ENCODE peak calls at places on chromosome 2, in seven cellular contexts. C is fibroblast of lung, V is neural progenitor cell, R is K562, M is mammary epithelial cell, N is IMR-90, E is astrocyte. S is an unnamed sample. For H4K20me1, the result is how much of the 10 kb centered on the place peaks cover.

GRCh38 chr2:160229591-160229990 is 29.5 kb upstream of the ITGB6 start:
- DNase-seq in C (peak), V (no peak), R (no peak), M (peak), N (peak), E (peak), S (no peak)

GRCh38 chr2:71669058-71669456 is 215.7 kb downstream of the DYSF start:
- DNase-seq in C (no peak), V (no peak), R (no peak), M (no peak), N (no peak), E (no peak), S (no peak)

GRCh38 chr2:182920631-182921056 is 54.2 kb upstream of the FRZB start:
- DNase-seq in C (no peak), V (no peak), R (no peak), M (no peak), N (no peak), E (no peak), S (no peak)

GRCh38 chr2:189851174-189851826 is 67.0 kb downstream of the PMS1 start:
- DNase-seq in C (no peak), V (no peak), R (no peak), M (no peak), N (no peak), E (no peak), S (no peak)

GRCh38 chr2:226740039-226740648 is 59.5 kb downstream of the IRS1 start:
- DNase-seq in C (no peak), V (no peak), R (no peak), M (no peak), N (no peak), E (no peak), S (no peak)

GRCh38 chr2:98155291-98155690 is 68.3 kb downstream of the VWA3B start:
- DNase-seq in C (no peak), V (no peak), R (no peak), M (no peak), N (no peak), E (no peak), S (no peak)

GRCh38 chr2:20205915-20206524 is 18.9 kb downstream of the SDC1 start:
- DNase-seq in C (no peak), V (no peak), R (no peak), M (peak), N (no peak), E (no peak), S (no peak)

GRCh38 chr2:73292316-73292905 is 937 bp downstream of the EGR4 start:
- DNase-seq in C (no peak), V (no peak), R (no peak), M (no peak), N (no peak), E (no peak), S (no peak)

GRCh38 chr2:228927028-228928010 is 343.8 kb downstream of the PID1 start:
- DNase-seq in C (peak), V (no peak), R (no peak), M (peak), N (no peak), E (no peak), S (no peak)

GRCh38 chr2:71455741-71456569 is 2.6 kb downstream of the DYSF start:
- DNase-seq in C (no peak), V (no peak), R (no peak), M (no peak), N (no peak), E (peak), S (no peak)

GRCh38 chr2:156908825-156909224 is 348.7 kb upstream of the GALNT5 start:
- DNase-seq in C (peak), V (no peak), R (no peak), M (peak), N (peak), E (peak), S (peak)

GRCh38 chr2:143051480-143051879 is 77.7 kb upstream of the ARHGAP15 start:
- DNase-seq in C (no peak), V (no peak), R (no peak), M (peak), N (no peak), E (no peak), S (no peak)

GRCh38 chr2:105969552-105969951 is 224.5 kb downstream of the UXS1 start:
- DNase-seq in C (no peak), V (peak), R (no peak), M (peak), N (no peak), E (no peak), S (no peak)

GRCh38 chr2:29130295-29130694 is 15.1 kb downstream of the CLIP4 start:
- DNase-seq in C (peak), V (no peak), R (no peak), M (peak), N (peak), E (peak), S (peak)

GRCh38 chr2:33670392-33670937 is 71.4 kb upstream of the FAM98A start:
- DNase-seq in C (no peak), V (peak), R (no peak), M (no peak), N (no peak), E (no peak), S (no peak)

GRCh38 chr2:196482119-196483065 is 157.1 kb upstream of the CCDC150 start:
- DNase-seq in C (no peak), V (no peak), R (no peak), M (no peak), N (peak), E (peak), S (no peak)

GRCh38 chr2:30514134-30514860 is 67.3 kb downstream of the LCLAT1 start:
- DNase-seq in C (peak), V (no peak), R (no peak), M (peak), N (peak), E (peak), S (no peak)

GRCh38 chr2:162002623-162003200 is 71.3 kb downstream of the DPP4 start:
- DNase-seq in C (no peak), V (peak), R (no peak), M (no peak), N (no peak), E (no peak), S (no peak)

GRCh38 chr2:85455552-85456090 is 37.1 kb downstream of the SH2D6 start:
- DNase-seq in C (no peak), V (no peak), R (no peak), M (no peak), N (no peak), E (no peak), S (no peak)

GRCh38 chr2:81194176-81194575 is 889.6 kb upstream of the LRRTM1 start:
- DNase-seq in C (no peak), V (no peak), R (no peak), M (no peak), N (no peak), E (no peak), S (no peak)

GRCh38 chr2:68282814-68283812 is 30.8 kb upstream of the PPP3R1 start:
- DNase-seq in C (peak), V (peak), R (peak), M (peak), N (peak), E (peak), S (peak)

GRCh38 chr2:144331652-144332355 is 188.1 kb downstream of the ZEB2 start:
- DNase-seq in C (no peak), V (peak), R (peak), M (no peak), N (no peak), E (peak), S (no peak)

GRCh38 chr2:130355578-130356431 is at the start of gene PTPN18:
- DNase-seq in C (peak), V (peak), R (peak), M (peak), N (peak), E (peak), S (peak)

GRCh38 chr2:240149943-240150784 is 9.7 kb upstream of the OTOS start:
- DNase-seq in C (peak), V (peak), R (peak), M (no peak), N (peak), E (no peak), S (no peak)

GRCh38 chr2:186195726-186196125 is 290.3 kb upstream of the ZC3H15 start:
- DNase-seq in C (no peak), V (no peak), R (no peak), M (no peak), N (no peak), E (no peak), S (no peak)

GRCh38 chr2:38722271-38723115 is 28.7 kb downstream of the SRSF7 start:
- DNase-seq in C (no peak), V (no peak), R (no peak), M (no peak), N (no peak), E (no peak), S (peak)

DNA sequence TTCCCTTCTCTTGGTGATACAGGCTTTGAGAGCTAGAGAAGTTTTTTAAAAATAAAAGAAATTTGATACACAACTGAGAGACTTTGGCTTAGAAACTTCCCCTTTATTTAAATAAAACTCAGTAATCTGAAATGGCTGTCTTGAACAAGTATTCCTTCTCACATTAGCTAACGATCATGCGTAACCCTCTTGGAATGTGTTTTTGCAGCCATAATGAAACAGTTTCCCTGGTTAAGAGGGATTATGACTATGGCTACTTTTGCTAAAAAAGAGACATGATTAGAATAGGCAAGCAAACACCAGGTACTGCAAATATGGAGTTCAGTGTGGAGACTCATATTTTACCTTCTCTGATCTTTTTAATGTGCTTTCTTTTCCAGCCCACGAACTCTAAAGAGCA is 9.7 kb upstream of the MALL start:
- DNase-seq in C (no peak), V (no peak), R (no peak), M (peak), N (peak), E (peak), S (no peak)
- H3K9ac ChIP-seq in C (no peak), V (no peak), R (no peak), M (no peak), N (no peak), E (peak), S (no peak)

GRCh38 chr2:222709191-222709891 is 37.9 kb downstream of the MOGAT1 start:
- DNase-seq in C (peak), V (peak), R (peak), M (peak), N (peak), E (peak), S (no peak)

GRCh38 chr2:222707102-222707688 is 35.7 kb downstream of the MOGAT1 start:
- DNase-seq in C (no peak), V (no peak), R (no peak), M (no peak), N (no peak), E (no peak), S (no peak)

GRCh38 chr2:222706616-222707015 is 35.2 kb downstream of the MOGAT1 start:
- DNase-seq in C (no peak), V (no peak), R (no peak), M (no peak), N (no peak), E (peak), S (no peak)

GRCh38 chr2:222708274-222708710 is 36.8 kb downstream of the MOGAT1 start:
- DNase-seq in C (peak), V (peak), R (peak), M (peak), N (peak), E (peak), S (peak)

DNA sequence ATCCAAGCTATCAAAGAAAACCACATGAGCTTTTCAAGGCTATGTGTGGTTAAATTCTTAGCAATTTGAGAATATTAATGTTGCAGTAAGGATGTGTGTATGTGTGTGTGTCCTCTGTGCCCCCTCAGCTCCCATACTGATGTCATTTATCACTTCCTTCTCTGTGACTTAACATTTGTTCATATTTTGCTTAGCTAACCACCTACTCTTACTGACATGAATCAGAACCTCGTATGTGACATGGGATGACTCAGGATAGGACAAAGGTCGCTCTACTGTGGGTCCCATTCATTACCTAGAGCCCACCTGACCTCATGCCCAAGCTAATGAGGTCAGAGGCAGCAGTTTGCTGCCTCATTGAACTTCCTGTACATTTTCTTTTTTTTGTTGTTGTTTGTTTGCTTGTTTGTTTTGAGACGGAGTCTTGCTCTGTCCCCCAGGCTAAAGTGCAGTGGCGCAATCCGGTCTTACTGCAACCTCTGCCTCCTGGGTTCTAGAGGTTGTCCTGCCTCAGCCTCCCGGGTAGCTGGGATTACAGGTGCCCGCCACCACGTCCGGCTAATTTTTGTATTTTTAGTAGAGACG is 36.3 kb downstream of the MOGAT1 start:
- DNase-seq in C (peak), V (no peak), R (no peak), M (peak), N (peak), E (peak), S (no peak)
- H4K20me1 ChIP-seq in C (under half), V (under half), R (under half), M (under half), N (under half), E (under half), S (under half)

GRCh38 chr2:64865831-64866146 is 123.4 kb upstream of the SLC1A4 start:
- DNase-seq in C (no peak), V (no peak), R (no peak), M (no peak), N (no peak), E (no peak), S (no peak)
- H3K4me3 ChIP-seq in C (no peak), V (no peak), R (no peak), M (no peak), N (peak), E (no peak), S (peak)

GRCh38 chr2:119468154-119468955 is 36.7 kb downstream of the TMEM37 start:
- DNase-seq in C (peak), V (no peak), R (no peak), M (no peak), N (peak), E (peak), S (no peak)
- H3K9ac ChIP-seq in C (no peak), V (no peak), R (no peak), M (no peak), N (no peak), E (no peak), S (no peak)

GRCh38 chr2:63050186-63050915 is at the start of gene OTX1:
- DNase-seq in C (no peak), V (peak), R (peak), M (peak), N (peak), E (no peak), S (peak)
- H4K20me1 ChIP-seq in C (under half), V (half or more), R (under half), M (under half), N (under half), E (half or more), S (under half)

GRCh38 chr2:213232649-213233437 is 51.4 kb upstream of the SPAG16 start:
- DNase-seq in C (no peak), V (peak), R (no peak), M (no peak), N (peak), E (peak), S (peak)
- H3K4me3 ChIP-seq in C (no peak), V (peak), R (no peak), M (no peak), N (no peak), E (no peak), S (no peak)

DNA sequence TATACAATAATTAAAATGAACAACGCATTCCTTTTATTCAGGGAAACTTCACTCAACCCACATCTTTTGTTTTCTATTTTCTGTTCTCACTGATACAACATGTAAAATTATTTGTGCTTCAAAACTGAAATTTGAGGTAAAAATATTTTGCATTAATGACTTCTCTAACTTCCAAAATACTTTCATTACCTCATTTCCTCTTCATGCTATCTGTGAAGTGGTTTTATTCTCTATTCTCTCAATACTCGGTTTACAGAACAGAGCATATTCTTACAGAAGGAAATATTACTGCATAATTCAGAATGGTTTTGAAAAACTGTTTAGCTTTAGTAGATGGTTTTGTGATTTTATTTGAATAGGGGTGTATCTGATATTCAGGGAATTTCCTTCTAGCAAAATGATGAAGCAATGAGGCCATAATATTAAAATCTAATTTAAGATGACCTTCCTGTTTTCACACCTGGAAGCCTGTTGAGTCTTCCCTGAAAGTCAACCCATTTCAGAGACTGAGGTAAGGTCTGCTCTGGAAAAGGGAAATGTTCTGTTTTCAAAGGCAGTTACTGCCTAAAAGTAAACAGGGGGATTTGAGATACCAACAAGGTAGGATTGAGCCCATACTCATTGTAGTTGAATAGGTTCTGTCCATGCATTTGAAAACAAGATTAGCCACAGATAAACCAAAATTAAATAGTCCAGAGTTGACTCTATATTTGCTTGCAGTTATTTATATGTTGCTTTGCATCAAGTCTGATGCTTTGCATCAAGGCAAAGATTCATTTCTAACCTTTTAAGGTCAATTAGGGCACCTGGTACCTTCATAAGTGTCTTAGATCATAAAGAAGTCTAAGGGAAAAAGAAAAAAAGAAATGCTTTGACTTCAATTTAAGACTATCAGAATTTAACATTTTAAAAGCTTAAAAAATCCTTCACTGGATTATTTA is 50.8 kb upstream of the PEX13 start:
- DNase-seq in C (no peak), V (no peak), R (no peak), M (no peak), N (no peak), E (no peak), S (peak)
- H3K9ac ChIP-seq in C (no peak), V (no peak), R (no peak), M (no peak), N (no peak), E (no peak), S (no peak)

GRCh38 chr2:134933732-134934131 is 15.1 kb downstream of the CCNT2 start:
- DNase-seq in C (no peak), V (no peak), R (no peak), M (no peak), N (no peak), E (no peak), S (no peak)

GRCh38 chr2:134936691-134937090 is 18.1 kb downstream of the CCNT2 start:
- DNase-seq in C (no peak), V (no peak), R (no peak), M (no peak), N (no peak), E (no peak), S (no peak)

GRCh38 chr2:134934150-134934549 is 15.5 kb downstream of the CCNT2 start:
- DNase-seq in C (no peak), V (no peak), R (no peak), M (no peak), N (no peak), E (no peak), S (no peak)

GRCh38 chr2:134934641-134935040 is 16.0 kb downstream of the CCNT2 start:
- DNase-seq in C (peak), V (no peak), R (no peak), M (no peak), N (no peak), E (no peak), S (no peak)

GRCh38 chr2:134932864-134933526 is 14.4 kb downstream of the CCNT2 start:
- DNase-seq in C (no peak), V (no peak), R (no peak), M (no peak), N (no peak), E (no peak), S (no peak)
- H4K20me1 ChIP-seq in C (under half), V (half or more), R (under half), M (under half), N (half or more), E (half or more), S (half or more)

GRCh38 chr2:11746807-11747459 is 501 bp downstream of the LPIN1 start:
- DNase-seq in C (peak), V (peak), R (no peak), M (peak), N (peak), E (peak), S (peak)

GRCh38 chr2:11749646-11750349 is 3.4 kb downstream of the LPIN1 start:
- DNase-seq in C (peak), V (no peak), R (no peak), M (no peak), N (peak), E (no peak), S (peak)

GRCh38 chr2:11748861-11749645 is 2.6 kb downstream of the LPIN1 start:
- DNase-seq in C (no peak), V (no peak), R (no peak), M (no peak), N (no peak), E (no peak), S (peak)

GRCh38 chr2:11746376-11746806 is at the start of gene LPIN1:
- DNase-seq in C (peak), V (peak), R (peak), M (peak), N (peak), E (peak), S (peak)

DNA sequence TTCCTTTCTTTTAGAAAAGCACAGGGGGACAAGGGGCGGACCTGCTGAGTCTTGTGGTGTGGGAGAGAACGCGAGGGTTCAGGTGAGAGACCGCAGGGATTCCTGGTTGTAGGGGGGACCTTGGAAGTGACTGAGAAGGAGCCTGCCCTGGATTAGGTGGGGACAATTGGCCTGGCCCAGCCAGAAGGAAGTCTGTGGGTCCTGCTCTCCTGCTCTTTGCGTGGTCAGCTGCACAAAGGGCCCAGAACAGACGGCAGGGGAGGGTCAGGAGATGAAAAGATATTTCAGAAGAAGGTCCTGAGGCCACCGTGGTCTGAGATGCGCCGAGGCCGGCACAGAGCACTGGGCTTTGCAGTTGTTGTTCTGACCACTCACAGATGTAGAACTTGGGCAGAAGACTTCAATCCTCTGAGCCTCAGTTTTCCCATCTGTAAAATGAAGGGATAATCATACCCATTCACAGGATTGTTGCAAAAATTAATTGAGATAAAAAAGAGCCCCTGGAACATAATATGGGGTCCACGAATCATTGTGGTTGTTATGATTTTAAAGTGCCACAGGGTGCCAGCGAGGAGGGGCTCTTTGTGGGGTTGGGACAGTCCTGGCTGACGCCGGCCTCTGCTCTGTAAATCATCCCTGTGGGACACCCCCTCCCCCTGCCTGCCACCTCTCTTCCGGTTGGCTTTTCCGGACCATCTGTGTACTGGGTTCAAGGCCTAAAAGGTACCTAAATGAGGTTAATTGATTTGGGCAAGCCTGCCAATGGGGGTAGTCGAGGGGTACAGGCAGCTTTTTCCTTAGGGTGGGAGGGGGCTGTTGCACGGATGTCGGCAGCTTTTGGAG is 1.8 kb downstream of the LPIN1 start:
- DNase-seq in C (no peak), V (no peak), R (no peak), M (no peak), N (no peak), E (no peak), S (peak)
- H3K4me3 ChIP-seq in C (peak), V (peak), R (peak), M (peak), N (no peak), E (peak), S (peak)

S was measured in MM.1S.